ENCODE peak calls at places on chromosomes 11 and 22, in five cellular contexts. P, Q, B, S and G are unnamed samples.
A peak's percentile ranks its signal among the peaks of the same experiment; 100 is the strongest.

GRCh38 chr22:29762263-29762662 is 4.5 kb downstream of the ZMAT5 start:
- DNase-seq in Q (no peak), P (no peak), B (no peak), S (no peak), G (no peak)

GRCh38 chr22:50299724-50300619 is 7.5 kb downstream of the PLXNB2 start:
- DNase-seq in Q (no peak), P (no peak), S (no peak), B (no peak), G (peak; percentile 95)

GRCh38 chr22:41302016-41302767 is 867 bp downstream of the ZC3H7B start:
- DNase-seq in P (peak; percentile 13), Q (no peak), B (no peak), S (no peak), G (no peak)

GRCh38 chr11:68077617-68078592 is 39.1 kb downstream of the TCIRG1 start:
- DNase-seq in B (no peak), S (no peak), Q (no peak), P (no peak), G (no peak)

GRCh38 chr11:106956887-106957505 is 61.3 kb downstream of the GUCY1A2 start:
- DNase-seq in P (no peak), Q (no peak), B (no peak), S (no peak), G (no peak)

GRCh38 chr22:24185501-24186351 is 4.4 kb downstream of the SUSD2 start:
- DNase-seq in Q (peak; percentile 45), P (peak; percentile 4), S (no peak), B (no peak), G (no peak)

GRCh38 chr22:45904236-45904635 is 72.7 kb downstream of the WNT7B start:
- DNase-seq in B (no peak), Q (no peak), P (no peak), S (no peak), G (no peak)

GRCh38 chr11:66857927-66858185 is 992 bp downstream of the LRFN4 start:
- DNase-seq in Q (no peak), P (no peak), S (no peak), B (no peak), G (no peak)

GRCh38 chr11:30917859-30918478 is 331.8 kb upstream of the MPPED2 start:
- DNase-seq in Q (no peak), S (peak; percentile 43), P (no peak), B (peak; percentile 69), G (peak; percentile 12)

GRCh38 chr11:78080818-78081495 is 1.3 kb upstream of the NDUFC2 start:
- DNase-seq in Q (no peak), S (peak; percentile 15), P (no peak), B (peak; percentile 89), G (no peak)

GRCh38 chr11:66068923-66069714 is 953 bp upstream of the PACS1 start:
- DNase-seq in S (peak; percentile 64), B (peak; percentile 74), P (peak; percentile 48), Q (no peak), G (no peak)

GRCh38 chr22:47434336-47435203 is 672.1 kb downstream of the TBC1D22A start:
- DNase-seq in P (no peak), S (no peak), B (no peak), Q (no peak), G (no peak)

GRCh38 chr11:61480936-61481335 is 27.6 kb upstream of the LRRC10B start:
- DNase-seq in S (no peak), B (peak; percentile 29), P (no peak), Q (no peak), G (no peak)

GRCh38 chr11:126265801-126266200 is 2.9 kb downstream of the SRPRA start:
- DNase-seq in Q (no peak), S (peak; percentile 30), P (no peak), B (peak; percentile 27), G (peak; percentile 44)

GRCh38 chr11:520428-521178 is 13.6 kb upstream of the RNH1 start:
- DNase-seq in P (no peak), S (no peak), B (no peak), Q (peak; percentile 50), G (no peak)

GRCh38 chr11:6746086-6746618 is 25.6 kb downstream of the OR2AG2 start:
- DNase-seq in B (peak; percentile 6), P (peak; percentile 35), Q (no peak), S (no peak), G (peak; percentile 35)

GRCh38 chr11:18522388-18522787 is 4.4 kb downstream of the TSG101 start:
- DNase-seq in S (peak; percentile 36), B (peak; percentile 17), Q (no peak), P (no peak), G (peak; percentile 4)

GRCh38 chr11:60970369-60970774 is 1.1 kb upstream of the CD6 start:
- DNase-seq in S (peak; percentile 28), Q (peak; percentile 79), P (peak; percentile 85), B (peak; percentile 50), G (peak; percentile 61)

GRCh38 chr22:37126383-37126782 is 16.9 kb upstream of the TMPRSS6 start:
- DNase-seq in Q (no peak), S (peak; percentile 5), B (peak; percentile 8), P (no peak), G (peak; percentile 16)
- H3K4me3 ChIP-seq in Q (no peak overlapping the region), S (no peak overlapping the region), B (no peak overlapping the region), P (no peak overlapping the region), G (no peak overlapping the region)

GRCh38 chr11:80417681-80418080 is 976.9 kb upstream of the TENM4 start:
- DNase-seq in S (peak; percentile 7), P (no peak), B (peak; percentile 3), Q (no peak), G (no peak)
- H3K4me3 ChIP-seq in S (no peak overlapping the region), P (no peak overlapping the region), B (no peak overlapping the region), Q (no peak overlapping the region), G (no peak overlapping the region)

GRCh38 chr11:134120143-134120850 is 51.4 kb downstream of the JAM3 start:
- DNase-seq in P (no peak), B (peak; percentile 93), Q (no peak), S (peak; percentile 94), G (no peak)
- H3K4me3 ChIP-seq in P (no peak overlapping the region), B (peak overlapping the region; percentile 36), Q (peak overlapping the region; percentile 21), S (peak overlapping the region; percentile 16), G (no peak overlapping the region)

DNA sequence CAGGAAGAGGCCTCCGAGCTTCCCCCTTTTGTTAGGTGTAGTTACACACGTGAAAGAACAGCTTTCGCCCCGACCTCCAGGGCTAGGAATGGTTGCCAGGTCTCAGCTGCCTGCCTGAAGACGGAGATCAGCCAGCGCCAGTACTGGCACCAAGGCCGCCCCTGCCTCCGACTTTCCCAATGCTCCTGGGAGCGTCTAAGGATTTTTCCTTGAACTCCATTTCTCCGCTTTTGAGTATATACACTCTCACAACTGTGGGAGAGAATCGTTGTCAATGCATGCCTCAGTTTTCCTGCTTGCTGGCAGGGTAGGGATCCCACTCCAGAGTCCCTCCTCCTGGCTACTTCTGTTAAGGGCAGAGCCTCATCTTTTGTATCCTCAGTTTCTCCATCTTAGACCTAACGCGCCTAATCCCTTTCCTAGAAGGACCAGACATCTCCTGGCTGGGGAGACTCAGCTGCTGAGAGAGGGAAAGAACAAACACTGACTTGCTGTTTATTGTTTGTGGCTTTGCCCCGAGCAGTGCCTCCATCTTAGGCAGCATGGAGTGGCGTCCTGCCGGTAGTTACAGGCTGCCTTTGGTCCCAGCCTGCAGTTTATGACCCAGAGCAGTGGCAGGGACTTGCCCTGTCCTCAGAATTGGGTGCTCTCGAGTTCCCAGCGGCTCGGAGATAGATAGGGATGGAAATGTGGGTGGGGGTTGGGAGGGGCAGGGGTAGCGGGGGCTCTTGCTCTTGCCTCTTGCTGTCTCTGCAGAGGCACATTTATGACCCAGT is 3.3 kb downstream of the ALX4 start:
- DNase-seq in Q (no peak), S (no peak), B (no peak), P (no peak), G (no peak)
- H3K4me3 ChIP-seq in Q (peak overlapping the region; percentile 75), S (no peak overlapping the region), B (no peak overlapping the region), P (peak overlapping the region; percentile 66), G (peak overlapping the region; percentile 67)

GRCh38 chr11:121240650-121241299 is 51.8 kb upstream of the SC5D start:
- DNase-seq in Q (no peak), P (no peak), B (no peak), S (no peak), G (no peak)
- H3K4me3 ChIP-seq in Q (no peak overlapping the region), P (no peak overlapping the region), B (no peak overlapping the region), S (no peak overlapping the region), G (no peak overlapping the region)

DNA sequence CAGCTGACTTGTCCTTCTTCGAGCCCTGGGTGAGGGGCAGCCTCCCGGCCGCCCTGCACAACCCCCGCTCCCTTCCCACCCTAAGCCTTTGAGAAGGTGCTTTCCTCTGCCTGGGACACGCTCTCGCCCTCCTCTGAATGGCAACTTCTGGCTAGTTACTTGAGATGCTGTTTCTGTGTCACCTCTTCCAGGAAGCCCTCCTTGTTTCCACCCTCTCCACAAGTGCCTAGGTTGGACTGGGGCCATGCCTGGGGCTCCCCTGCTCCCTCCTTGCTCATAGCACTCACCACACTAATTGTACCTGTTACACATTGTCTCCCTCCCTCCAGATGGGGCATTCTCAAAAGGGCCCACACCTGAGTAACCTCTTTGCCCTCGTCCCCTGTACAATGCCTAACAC is 72.2 kb downstream of the SCUBE1 start:
- DNase-seq in P (no peak), Q (no peak), S (no peak), B (no peak), G (no peak)
- H3K4me3 ChIP-seq in P (no peak overlapping the region), Q (no peak overlapping the region), S (no peak overlapping the region), B (no peak overlapping the region), G (no peak overlapping the region)

DNA sequence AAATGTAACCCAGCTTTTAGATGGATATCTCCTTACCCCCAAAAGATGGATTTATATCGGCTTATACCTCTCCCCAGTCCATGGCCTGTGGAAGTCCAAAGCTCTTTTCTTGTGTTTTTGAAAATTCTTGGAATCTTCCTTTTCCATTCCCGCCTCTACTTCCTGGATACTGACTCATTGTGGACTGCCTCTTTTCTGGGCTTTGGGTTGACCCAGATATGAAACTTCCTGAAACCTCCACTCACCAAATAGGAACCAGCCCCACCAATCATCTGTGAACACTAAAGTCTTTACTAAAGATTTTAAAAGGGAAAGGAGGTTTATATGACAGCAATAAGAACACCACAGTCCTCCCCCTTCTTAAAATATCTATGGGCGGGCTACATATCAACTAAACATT is 163.4 kb upstream of the SYN3 start:
- DNase-seq in B (no peak), S (peak; percentile 53), Q (no peak), P (no peak), G (no peak)
- H3K4me3 ChIP-seq in B (no peak overlapping the region), S (peak overlapping the region; percentile 41), Q (no peak overlapping the region), P (no peak overlapping the region), G (no peak overlapping the region)